ENCODE peak calls at places on chromosome 22, in six cellular contexts. D is pulmonary artery endothelial cell; S is HFFc6; R is activated CD8-positive, alpha-beta memory T cell treated with anti-CD3 and anti-CD28 coated beads, Interleukin-2, amount 10 ng/mL, durations not matched to agents 7 days and 5 days; U is activated naive CD8-positive, alpha-beta T cell treated with anti-CD3 and anti-CD28 coated beads, Interleukin-2, amount 50 U/mL, for 16 hours; H is left colon. K is an unnamed sample.
A peak's percentile ranks its signal among the peaks of the same experiment; 100 is the strongest.

GRCh38 chr22:38203855-38204497 is 2.2 kb downstream of the MAFF start:
- DNase-seq in D (peak; percentile 71), S (no peak), R (no peak), U (no peak), H (no peak), K (no peak)

GRCh38 chr22:37752189-37753061 is 55.3 kb upstream of the GCAT start:
- DNase-seq in D (peak; percentile 76), S (peak; percentile 92), R (no peak), U (no peak), H (peak; percentile 88), K (peak; percentile 93)

GRCh38 chr22:37243402-37244113 is 511 bp downstream of the RAC2 start:
- DNase-seq in D (no peak), S (no peak), R (peak; percentile 71), U (no peak), H (no peak), K (no peak)

GRCh38 chr22:41478473-41478872 is 9.6 kb downstream of the ACO2 start:
- DNase-seq in D (no peak), S (no peak), R (no peak), U (no peak), H (no peak), K (no peak)

GRCh38 chr22:30731658-30732057 is 37.0 kb downstream of the OSBP2 start:
- DNase-seq in D (no peak), S (no peak), R (no peak), U (no peak), H (no peak), K (no peak)

GRCh38 chr22:27952091-27952490 is 33.0 kb upstream of the PITPNB start:
- DNase-seq in D (peak; percentile 36), S (peak; percentile 61), R (no peak), U (no peak), H (no peak), K (peak; percentile 29)

GRCh38 chr22:27401321-27401720 is 400.2 kb downstream of the MN1 start:
- DNase-seq in D (no peak), S (peak; percentile 38), R (no peak), U (no peak), H (no peak), K (no peak)

GRCh38 chr22:48703265-48703941 is 1124.3 kb downstream of the BRD1 start:
- DNase-seq in D (no peak), S (no peak), R (no peak), U (no peak), H (no peak), K (no peak)

GRCh38 chr22:37282385-37282677 is at the start of gene CYTH4:
- DNase-seq in D (no peak), S (no peak), R (peak; percentile 90), U (peak; percentile 49), H (peak; percentile 78), K (no peak)

GRCh38 chr22:21642584-21643448 is 714 bp downstream of the SDF2L1 start:
- DNase-seq in D (no peak), S (peak; percentile 45), R (peak; percentile 80), U (peak; percentile 41), H (peak; percentile 49), K (no peak)

GRCh38 chr22:49677495-49677889 is 150.2 kb downstream of the BRD1 start:
- DNase-seq in D (no peak), S (no peak), R (peak; percentile 32), U (no peak), H (no peak), K (no peak)

GRCh38 chr22:38843201-38843715 is 570 bp downstream of the NPTXR start:
- DNase-seq in D (no peak), S (peak; percentile 24), R (peak; percentile 67), U (no peak), H (no peak), K (peak; percentile 33)

GRCh38 chr22:20237480-20238440 is 30.4 kb downstream of the RTN4R start:
- DNase-seq in D (no peak), S (no peak), R (peak; percentile 77), U (no peak), H (no peak), K (no peak)

GRCh38 chr22:47805394-47805935 is 1043.0 kb downstream of the TBC1D22A start:
- DNase-seq in D (no peak), S (no peak), R (peak; percentile 11), U (no peak), H (no peak), K (no peak)

GRCh38 chr22:33247758-33248157 is 189.6 kb upstream of the SYN3 start:
- DNase-seq in D (no peak), S (no peak), R (no peak), U (no peak), H (no peak), K (no peak)

GRCh38 chr22:19109198-19110063 is 12.8 kb downstream of the DGCR2 start:
- DNase-seq in D (no peak), S (no peak), R (peak; percentile 80), U (no peak), H (no peak), K (peak; percentile 61)

GRCh38 chr22:32623943-32624342 is 149.3 kb downstream of the FBXO7 start:
- DNase-seq in D (no peak), S (peak; percentile 80), R (no peak), U (no peak), H (peak; percentile 30), K (no peak)

GRCh38 chr22:43628253-43628649 is 183.9 kb downstream of the EFCAB6 start:
- DNase-seq in D (no peak), S (no peak), R (no peak), U (no peak), H (no peak), K (no peak)

GRCh38 chr22:40107756-40108437 is 69.8 kb upstream of the TNRC6B start:
- DNase-seq in D (no peak), S (peak; percentile 58), R (peak; percentile 69), U (no peak), H (no peak), K (no peak)

GRCh38 chr22:17807571-17808410 is 33.5 kb upstream of the BID start:
- DNase-seq in D (no peak), S (no peak), R (no peak), U (no peak), H (no peak), K (no peak)

GRCh38 chr22:17960695-17961442 is 63.5 kb downstream of the MICAL3 start:
- DNase-seq in D (no peak), S (no peak), R (no peak), U (no peak), H (no peak), K (no peak)

GRCh38 chr22:44341431-44342346 is 28.9 kb upstream of the SHISAL1 start:
- DNase-seq in D (no peak), S (no peak), R (no peak), U (no peak), H (no peak), K (no peak)

GRCh38 chr22:17997456-17997855 is 26.9 kb downstream of the MICAL3 start:
- DNase-seq in D (no peak), S (peak; percentile 19), R (no peak), U (no peak), H (no peak), K (no peak)

K was measured in HS-5.